ENCODE peak calls at places on chromosome 3, in four cellular contexts. U, P, F and H are unnamed samples.

GRCh38 chr3:172257638-172258400 is 190.4 kb downstream of the GHSR start:
- DNase-seq in U (no peak), F (no peak), P (no peak), H (no peak)

GRCh38 chr3:184008161-184008560 is 9.5 kb downstream of the ABCC5 start:
- DNase-seq in F (no peak), P (no peak), U (no peak), H (no peak)

GRCh38 chr3:120858501-120858900 is 49.5 kb upstream of the STXBP5L start:
- DNase-seq in U (no peak), P (no peak), F (no peak), H (no peak)

GRCh38 chr3:195271859-195272243 is 892 bp upstream of the XXYLT1 start:
- DNase-seq in U (no peak), F (no peak), P (no peak), H (no peak)

GRCh38 chr3:43726511-43726910 is 35.8 kb downstream of the ABHD5 start:
- DNase-seq in F (no peak), P (no peak), U (no peak), H (no peak)

GRCh38 chr3:141366285-141367037 is 1.8 kb upstream of the ZBTB38 start:
- DNase-seq in P (no peak), U (peak; percentile 85), F (peak; percentile 63), H (no peak)

GRCh38 chr3:109131276-109131675 is 5.2 kb upstream of the C3orf85 start:
- DNase-seq in F (no peak), P (peak; percentile 8), U (no peak), H (no peak)

GRCh38 chr3:191235331-191236314 is 36.6 kb downstream of the OSTN start:
- DNase-seq in P (no peak), U (no peak), F (no peak), H (no peak)

GRCh38 chr3:147368561-147369151 is 37.7 kb downstream of the ZIC4 start:
- DNase-seq in F (no peak), U (no peak), P (no peak), H (no peak)

GRCh38 chr3:51942603-51943450 is 664 bp downstream of the PARP3 start:
- DNase-seq in P (no peak), F (peak; percentile 74), U (peak; percentile 23), H (peak; percentile 58)

GRCh38 chr3:158709666-158710083 is 22.6 kb downstream of the RARRES1 start:
- DNase-seq in F (no peak), U (peak; percentile 94), P (peak; percentile 41), H (peak; percentile 28)

GRCh38 chr3:140521751-140522445 is 156.0 kb upstream of the TRIM42 start:
- DNase-seq in U (no peak), P (no peak), F (no peak), H (no peak)

GRCh38 chr3:24185738-24186384 is 240.8 kb downstream of the NR1D2 start:
- DNase-seq in U (no peak), P (peak; percentile 80), F (peak; percentile 31), H (peak; percentile 59)

GRCh38 chr3:193884011-193884410 is 251.9 kb upstream of the HES1 start:
- DNase-seq in U (no peak), F (no peak), P (no peak), H (no peak)

GRCh38 chr3:15796771-15797599 is 794 bp downstream of the ANKRD28 start:
- DNase-seq in U (no peak), F (no peak), P (peak; percentile 45), H (peak; percentile 45)

GRCh38 chr3:115790759-115791158 is 167.4 kb downstream of the GAP43 start:
- DNase-seq in F (no peak), P (peak; percentile 81), U (peak; percentile 68), H (peak; percentile 72)

GRCh38 chr3:188947401-188947982 is 224.3 kb upstream of the TPRG1 start:
- DNase-seq in F (peak; percentile 84), P (peak; percentile 92), U (peak; percentile 16), H (peak; percentile 15)

GRCh38 chr3:166444756-166445155 is 607.5 kb upstream of the BCHE start:
- DNase-seq in F (no peak), P (no peak), U (no peak), H (no peak)

GRCh38 chr3:67808906-67809305 is 154.5 kb upstream of the SUCLG2 start:
- DNase-seq in U (no peak), P (no peak), F (no peak), H (no peak)

GRCh38 chr3:44055951-44056350 is 185.7 kb upstream of the TOPAZ1 start:
- DNase-seq in U (peak; percentile 35), F (no peak), P (no peak), H (no peak)

GRCh38 chr3:112653209-112653871 is 12.4 kb upstream of the CCDC80 start:
- DNase-seq in F (no peak), P (no peak), U (no peak), H (no peak)

GRCh38 chr3:16877527-16877926 is 7.2 kb upstream of the PLCL2 start:
- DNase-seq in F (no peak), U (no peak), P (no peak), H (no peak)

GRCh38 chr3:67655364-67656121 is 1.1 kb upstream of the SUCLG2 start:
- DNase-seq in U (no peak), F (peak; percentile 30), P (no peak), H (peak; percentile 61)

GRCh38 chr3:30747771-30748281 is 141.4 kb downstream of the TGFBR2 start:
- DNase-seq in P (peak; percentile 67), U (peak; percentile 12), F (no peak), H (peak; percentile 36)

GRCh38 chr3:171444291-171444690 is 15.9 kb downstream of the TNIK start:
- DNase-seq in U (no peak), P (no peak), F (no peak), H (no peak)

GRCh38 chr3:122077293-122078234 is 22.4 kb downstream of the CD86 start:
- DNase-seq in F (no peak), U (no peak), P (no peak), H (peak; percentile 47)

GRCh38 chr3:168063122-168063521 is 32.6 kb downstream of the GOLIM4 start:
- DNase-seq in F (no peak), U (no peak), P (no peak), H (no peak)

GRCh38 chr3:117433439-117433838 is 723.9 kb downstream of the TUSC7 start:
- DNase-seq in U (no peak), F (no peak), P (no peak), H (no peak)

GRCh38 chr3:196292281-196292923 is 4.9 kb upstream of the PCYT1A start:
- DNase-seq in F (no peak), P (no peak), U (no peak), H (no peak)

GRCh38 chr3:78516937-78517336 is 1250.9 kb downstream of the ROBO1 start:
- DNase-seq in U (no peak), P (no peak), F (no peak), H (no peak)

GRCh38 chr3:106119691-106120090 is 250.9 kb upstream of the CBLB start:
- DNase-seq in P (no peak), U (no peak), F (no peak), H (no peak)

GRCh38 chr3:139764936-139765335 is 87.2 kb upstream of the NMNAT3 start:
- DNase-seq in P (no peak), U (peak; percentile 77), F (no peak), H (no peak)

GRCh38 chr3:54271118-54271517 is 148.8 kb downstream of the CACNA2D3 start:
- DNase-seq in P (no peak), U (no peak), F (no peak), H (no peak)

GRCh38 chr3:149553781-149554451 is 79.4 kb downstream of the TM4SF4 start:
- DNase-seq in U (peak; percentile 94), P (no peak), F (no peak), H (no peak)

GRCh38 chr3:186281172-186281571 is 80.9 kb downstream of the DGKG start:
- DNase-seq in F (no peak), P (no peak), U (peak; percentile 20), H (no peak)

GRCh38 chr3:71724584-71725278 is 471 bp downstream of the EIF4E3 start:
- DNase-seq in U (no peak), P (no peak), F (peak; percentile 44), H (peak; percentile 61)

GRCh38 chr3:164806188-164806587 is 272.1 kb downstream of the SI start:
- DNase-seq in U (no peak), F (no peak), P (no peak), H (peak; percentile 1)
- TF ChIP-seq CTCF in U (peak; percentile 35), F (no peak), P (no peak), H (no peak)

GRCh38 chr3:36843065-36844051 is 79.0 kb upstream of the DCLK3 start:
- DNase-seq in U (no peak), P (peak; percentile 64), F (no peak), H (peak; percentile 39)
- TF ChIP-seq CTCF in U (peak; percentile 40), P (peak; percentile 65), F (no peak), H (peak; percentile 58)

GRCh38 chr3:156620901-156621300 is 53.5 kb upstream of the TIPARP start:
- DNase-seq in P (no peak), F (no peak), U (no peak), H (no peak)
- TF ChIP-seq CTCF in P (no peak), F (no peak), U (no peak), H (no peak)

DNA sequence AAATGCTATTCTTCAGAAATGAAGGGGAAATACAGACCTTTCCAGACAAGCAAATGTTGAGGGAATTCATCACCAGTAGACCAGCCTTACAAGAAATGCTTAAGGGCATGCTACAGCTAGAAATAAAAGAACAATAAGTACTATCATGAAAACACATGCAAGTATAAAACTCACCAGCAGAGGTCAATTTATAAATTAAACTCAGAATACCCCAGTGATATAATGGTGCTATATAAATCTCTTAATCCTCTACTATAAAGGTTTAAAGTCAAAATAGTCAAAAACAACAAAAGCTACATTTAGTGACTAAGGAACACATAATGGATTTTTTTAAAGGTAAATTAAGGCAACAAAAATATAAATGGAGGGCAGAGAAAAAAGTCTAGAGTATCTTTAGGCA is 142.5 kb downstream of the CPNE4 start:
- DNase-seq in P (no peak), F (no peak), U (no peak), H (no peak)
- TF ChIP-seq CTCF in P (no peak), F (no peak), U (no peak), H (no peak)

GRCh38 chr3:174862101-174862500 is 3.0 kb downstream of the NAALADL2 start:
- DNase-seq in P (peak; percentile 1), U (no peak), F (peak; percentile 34), H (peak; percentile 1)
- TF ChIP-seq CTCF in P (peak; percentile 22), U (no peak), F (no peak), H (no peak)

GRCh38 chr3:33006081-33006480 is 54.6 kb downstream of the CCR4 start:
- DNase-seq in P (no peak), F (no peak), U (no peak), H (no peak)
- TF ChIP-seq CTCF in P (no peak), F (no peak), U (no peak), H (no peak)

GRCh38 chr3:187745201-187746058 is at the start of gene BCL6:
- DNase-seq in P (peak; percentile 97), F (peak; percentile 92), U (peak; percentile 97), H (peak; percentile 86)
- TF ChIP-seq CTCF in P (no peak), F (no peak), U (no peak), H (no peak)